ENCODE peak calls at places on chromosomes 4 and X, in ten cellular contexts. One of them, this sample, is unnamed.

GRCh38 chr4:16530688-16531635 is 304.7 kb upstream of the TAPT1 start:
- DNase-seq in stromal cell of bone marrow: peak; percentile 21
- DNase-seq in activated CD8-positive, alpha-beta memory T cell treated with anti-CD3 and anti-CD28 coated beads for 48 hours: no peak
- DNase-seq in right atrium auricular region: no peak
- DNase-seq in non-pigmented ciliary epithelial cell: peak; percentile 27
- DNase-seq in WTC11: no peak
- DNase-seq in NCI-H510A: no peak
- DNase-seq in AG08396: no peak
- DNase-seq in choroid plexus epithelial cell: peak; percentile 67
- DNase-seq in stimulated activated CD4-positive, alpha-beta T cell treated with anti-CD3 and anti-CD28 coated beads, TNF-alpha, amount 100 ng/mL, for 48 hours: no peak
- DNase-seq in this sample: no peak

GRCh38 chr4:121554377-121554776 is 142.4 kb downstream of the ANXA5 start:
- DNase-seq in right atrium auricular region: no peak
- DNase-seq in choroid plexus epithelial cell: no peak
- DNase-seq in AG08396: no peak
- DNase-seq in non-pigmented ciliary epithelial cell: no peak
- DNase-seq in activated CD8-positive, alpha-beta memory T cell treated with anti-CD3 and anti-CD28 coated beads for 48 hours: no peak
- DNase-seq in WTC11: no peak
- DNase-seq in stromal cell of bone marrow: peak; percentile 45
- DNase-seq in NCI-H510A: no peak
- DNase-seq in stimulated activated CD4-positive, alpha-beta T cell treated with anti-CD3 and anti-CD28 coated beads, TNF-alpha, amount 100 ng/mL, for 48 hours: no peak
- DNase-seq in this sample: peak; percentile 28

GRCh38 chrX:97984641-97985040 is 1100.9 kb downstream of the RPA4 start:
- DNase-seq in choroid plexus epithelial cell: no peak
- DNase-seq in AG08396: no peak
- DNase-seq in stromal cell of bone marrow: no peak
- DNase-seq in WTC11: no peak
- DNase-seq in non-pigmented ciliary epithelial cell: no peak
- DNase-seq in activated CD8-positive, alpha-beta memory T cell treated with anti-CD3 and anti-CD28 coated beads for 48 hours: no peak
- DNase-seq in stimulated activated CD4-positive, alpha-beta T cell treated with anti-CD3 and anti-CD28 coated beads, TNF-alpha, amount 100 ng/mL, for 48 hours: no peak
- DNase-seq in right atrium auricular region: no peak
- DNase-seq in NCI-H510A: no peak
- DNase-seq in this sample: no peak

GRCh38 chr4:183444953-183445543 is 612 bp downstream of the CDKN2AIP start:
- DNase-seq in non-pigmented ciliary epithelial cell: no peak
- DNase-seq in choroid plexus epithelial cell: peak; percentile 12
- DNase-seq in AG08396: peak; percentile 61
- DNase-seq in stromal cell of bone marrow: no peak
- DNase-seq in WTC11: peak; percentile 55
- DNase-seq in right atrium auricular region: peak; percentile 60
- DNase-seq in stimulated activated CD4-positive, alpha-beta T cell treated with anti-CD3 and anti-CD28 coated beads, TNF-alpha, amount 100 ng/mL, for 48 hours: peak; percentile 26
- DNase-seq in activated CD8-positive, alpha-beta memory T cell treated with anti-CD3 and anti-CD28 coated beads for 48 hours: no peak
- DNase-seq in NCI-H510A: no peak
- DNase-seq in this sample: no peak

GRCh38 chr4:119041951-119042560 is 93.6 kb upstream of the MYOZ2 start:
- DNase-seq in non-pigmented ciliary epithelial cell: peak; percentile 47
- DNase-seq in NCI-H510A: peak; percentile 7
- DNase-seq in activated CD8-positive, alpha-beta memory T cell treated with anti-CD3 and anti-CD28 coated beads for 48 hours: no peak
- DNase-seq in WTC11: peak; percentile 38
- DNase-seq in right atrium auricular region: peak; percentile 62
- DNase-seq in stromal cell of bone marrow: peak; percentile 70
- DNase-seq in choroid plexus epithelial cell: peak; percentile 92
- DNase-seq in AG08396: peak; percentile 61
- DNase-seq in stimulated activated CD4-positive, alpha-beta T cell treated with anti-CD3 and anti-CD28 coated beads, TNF-alpha, amount 100 ng/mL, for 48 hours: peak; percentile 15
- DNase-seq in this sample: no peak

GRCh38 chrX:10512258-10512657 is 108.1 kb downstream of the MID1 start:
- DNase-seq in stimulated activated CD4-positive, alpha-beta T cell treated with anti-CD3 and anti-CD28 coated beads, TNF-alpha, amount 100 ng/mL, for 48 hours: no peak
- DNase-seq in NCI-H510A: no peak
- DNase-seq in activated CD8-positive, alpha-beta memory T cell treated with anti-CD3 and anti-CD28 coated beads for 48 hours: no peak
- DNase-seq in right atrium auricular region: no peak
- DNase-seq in WTC11: no peak
- DNase-seq in stromal cell of bone marrow: no peak
- DNase-seq in AG08396: no peak
- DNase-seq in non-pigmented ciliary epithelial cell: no peak
- DNase-seq in choroid plexus epithelial cell: peak; percentile 39
- DNase-seq in this sample: no peak

GRCh38 chr4:169199184-169199583 is 71.6 kb downstream of the SH3RF1 start:
- DNase-seq in NCI-H510A: no peak
- DNase-seq in AG08396: no peak
- DNase-seq in non-pigmented ciliary epithelial cell: no peak
- DNase-seq in right atrium auricular region: no peak
- DNase-seq in choroid plexus epithelial cell: no peak
- DNase-seq in stimulated activated CD4-positive, alpha-beta T cell treated with anti-CD3 and anti-CD28 coated beads, TNF-alpha, amount 100 ng/mL, for 48 hours: no peak
- DNase-seq in stromal cell of bone marrow: no peak
- DNase-seq in WTC11: no peak
- DNase-seq in activated CD8-positive, alpha-beta memory T cell treated with anti-CD3 and anti-CD28 coated beads for 48 hours: no peak
- DNase-seq in this sample: no peak

GRCh38 chrX:31589503-31589902 is 517.7 kb upstream of the FTHL17 start:
- DNase-seq in stimulated activated CD4-positive, alpha-beta T cell treated with anti-CD3 and anti-CD28 coated beads, TNF-alpha, amount 100 ng/mL, for 48 hours: no peak
- DNase-seq in AG08396: no peak
- DNase-seq in activated CD8-positive, alpha-beta memory T cell treated with anti-CD3 and anti-CD28 coated beads for 48 hours: no peak
- DNase-seq in stromal cell of bone marrow: no peak
- DNase-seq in WTC11: no peak
- DNase-seq in right atrium auricular region: no peak
- DNase-seq in choroid plexus epithelial cell: no peak
- DNase-seq in non-pigmented ciliary epithelial cell: no peak
- DNase-seq in NCI-H510A: no peak
- DNase-seq in this sample: no peak

GRCh38 chr4:85964298-85964697 is 395.6 kb downstream of the MAPK10 start:
- DNase-seq in choroid plexus epithelial cell: peak; percentile 38
- DNase-seq in WTC11: no peak
- DNase-seq in NCI-H510A: no peak
- DNase-seq in stimulated activated CD4-positive, alpha-beta T cell treated with anti-CD3 and anti-CD28 coated beads, TNF-alpha, amount 100 ng/mL, for 48 hours: no peak
- DNase-seq in non-pigmented ciliary epithelial cell: no peak
- DNase-seq in activated CD8-positive, alpha-beta memory T cell treated with anti-CD3 and anti-CD28 coated beads for 48 hours: no peak
- DNase-seq in stromal cell of bone marrow: no peak
- DNase-seq in AG08396: no peak
- DNase-seq in right atrium auricular region: no peak
- DNase-seq in this sample: no peak

GRCh38 chrX:25925956-25926355 is 212.2 kb upstream of the MAGEB18 start:
- DNase-seq in right atrium auricular region: no peak
- DNase-seq in AG08396: no peak
- DNase-seq in non-pigmented ciliary epithelial cell: no peak
- DNase-seq in activated CD8-positive, alpha-beta memory T cell treated with anti-CD3 and anti-CD28 coated beads for 48 hours: no peak
- DNase-seq in choroid plexus epithelial cell: no peak
- DNase-seq in stimulated activated CD4-positive, alpha-beta T cell treated with anti-CD3 and anti-CD28 coated beads, TNF-alpha, amount 100 ng/mL, for 48 hours: no peak
- DNase-seq in NCI-H510A: no peak
- DNase-seq in stromal cell of bone marrow: no peak
- DNase-seq in WTC11: no peak
- DNase-seq in this sample: no peak

GRCh38 chr4:8849266-8850073 is 22.2 kb downstream of the HMX1 start:
- DNase-seq in activated CD8-positive, alpha-beta memory T cell treated with anti-CD3 and anti-CD28 coated beads for 48 hours: no peak
- DNase-seq in choroid plexus epithelial cell: no peak
- DNase-seq in stromal cell of bone marrow: no peak
- DNase-seq in NCI-H510A: no peak
- DNase-seq in right atrium auricular region: no peak
- DNase-seq in non-pigmented ciliary epithelial cell: no peak
- DNase-seq in AG08396: no peak
- DNase-seq in stimulated activated CD4-positive, alpha-beta T cell treated with anti-CD3 and anti-CD28 coated beads, TNF-alpha, amount 100 ng/mL, for 48 hours: no peak
- DNase-seq in WTC11: no peak
- DNase-seq in this sample: no peak

GRCh38 chr4:146275370-146275769 is 61.0 kb downstream of the REELD1 start:
- DNase-seq in stromal cell of bone marrow: no peak
- DNase-seq in NCI-H510A: no peak
- DNase-seq in choroid plexus epithelial cell: no peak
- DNase-seq in AG08396: no peak
- DNase-seq in activated CD8-positive, alpha-beta memory T cell treated with anti-CD3 and anti-CD28 coated beads for 48 hours: no peak
- DNase-seq in non-pigmented ciliary epithelial cell: no peak
- DNase-seq in WTC11: no peak
- DNase-seq in stimulated activated CD4-positive, alpha-beta T cell treated with anti-CD3 and anti-CD28 coated beads, TNF-alpha, amount 100 ng/mL, for 48 hours: no peak
- DNase-seq in right atrium auricular region: no peak
- DNase-seq in this sample: no peak

GRCh38 chr4:78951862-78952472 is 12.7 kb upstream of the PAQR3 start:
- DNase-seq in right atrium auricular region: no peak
- DNase-seq in stimulated activated CD4-positive, alpha-beta T cell treated with anti-CD3 and anti-CD28 coated beads, TNF-alpha, amount 100 ng/mL, for 48 hours: no peak
- DNase-seq in WTC11: no peak
- DNase-seq in choroid plexus epithelial cell: peak; percentile 68
- DNase-seq in AG08396: peak; percentile 45
- DNase-seq in non-pigmented ciliary epithelial cell: no peak
- DNase-seq in stromal cell of bone marrow: no peak
- DNase-seq in activated CD8-positive, alpha-beta memory T cell treated with anti-CD3 and anti-CD28 coated beads for 48 hours: no peak
- DNase-seq in NCI-H510A: no peak
- DNase-seq in this sample: peak; percentile 11

GRCh38 chr4:75249739-75250138 is 264.5 kb downstream of the RCHY1 start:
- DNase-seq in WTC11: no peak
- DNase-seq in choroid plexus epithelial cell: no peak
- DNase-seq in NCI-H510A: no peak
- DNase-seq in non-pigmented ciliary epithelial cell: no peak
- DNase-seq in right atrium auricular region: no peak
- DNase-seq in activated CD8-positive, alpha-beta memory T cell treated with anti-CD3 and anti-CD28 coated beads for 48 hours: no peak
- DNase-seq in AG08396: no peak
- DNase-seq in stromal cell of bone marrow: no peak
- DNase-seq in stimulated activated CD4-positive, alpha-beta T cell treated with anti-CD3 and anti-CD28 coated beads, TNF-alpha, amount 100 ng/mL, for 48 hours: no peak
- DNase-seq in this sample: no peak

GRCh38 chr4:158411180-158411721 is 110.4 kb upstream of the RXFP1 start:
- DNase-seq in AG08396: no peak
- DNase-seq in choroid plexus epithelial cell: peak; percentile 47
- DNase-seq in stimulated activated CD4-positive, alpha-beta T cell treated with anti-CD3 and anti-CD28 coated beads, TNF-alpha, amount 100 ng/mL, for 48 hours: no peak
- DNase-seq in stromal cell of bone marrow: no peak
- DNase-seq in right atrium auricular region: no peak
- DNase-seq in non-pigmented ciliary epithelial cell: no peak
- DNase-seq in activated CD8-positive, alpha-beta memory T cell treated with anti-CD3 and anti-CD28 coated beads for 48 hours: no peak
- DNase-seq in WTC11: no peak
- DNase-seq in NCI-H510A: no peak
- DNase-seq in this sample: no peak

GRCh38 chr4:18934197-18934596 is 912.6 kb upstream of the LCORL start:
- DNase-seq in NCI-H510A: no peak
- DNase-seq in WTC11: no peak
- DNase-seq in non-pigmented ciliary epithelial cell: no peak
- DNase-seq in activated CD8-positive, alpha-beta memory T cell treated with anti-CD3 and anti-CD28 coated beads for 48 hours: no peak
- DNase-seq in AG08396: no peak
- DNase-seq in stimulated activated CD4-positive, alpha-beta T cell treated with anti-CD3 and anti-CD28 coated beads, TNF-alpha, amount 100 ng/mL, for 48 hours: no peak
- DNase-seq in choroid plexus epithelial cell: peak; percentile 8
- DNase-seq in right atrium auricular region: no peak
- DNase-seq in stromal cell of bone marrow: no peak
- DNase-seq in this sample: no peak

GRCh38 chr4:169428376-169428775 is 157.6 kb upstream of the SH3RF1 start:
- DNase-seq in activated CD8-positive, alpha-beta memory T cell treated with anti-CD3 and anti-CD28 coated beads for 48 hours: no peak
- DNase-seq in non-pigmented ciliary epithelial cell: no peak
- DNase-seq in stromal cell of bone marrow: no peak
- DNase-seq in stimulated activated CD4-positive, alpha-beta T cell treated with anti-CD3 and anti-CD28 coated beads, TNF-alpha, amount 100 ng/mL, for 48 hours: no peak
- DNase-seq in NCI-H510A: no peak
- DNase-seq in AG08396: no peak
- DNase-seq in choroid plexus epithelial cell: peak; percentile 19
- DNase-seq in WTC11: no peak
- DNase-seq in right atrium auricular region: no peak
- DNase-seq in this sample: no peak

GRCh38 chr4:92535599-92535998 is 231.8 kb downstream of the GRID2 start:
- DNase-seq in AG08396: no peak
- DNase-seq in NCI-H510A: no peak
- DNase-seq in choroid plexus epithelial cell: no peak
- DNase-seq in non-pigmented ciliary epithelial cell: no peak
- DNase-seq in stimulated activated CD4-positive, alpha-beta T cell treated with anti-CD3 and anti-CD28 coated beads, TNF-alpha, amount 100 ng/mL, for 48 hours: no peak
- DNase-seq in stromal cell of bone marrow: no peak
- DNase-seq in activated CD8-positive, alpha-beta memory T cell treated with anti-CD3 and anti-CD28 coated beads for 48 hours: no peak
- DNase-seq in right atrium auricular region: no peak
- DNase-seq in WTC11: no peak
- DNase-seq in this sample: no peak

GRCh38 chrX:47166126-47166525 is 21.1 kb downstream of the RBM10 start:
- DNase-seq in non-pigmented ciliary epithelial cell: no peak
- DNase-seq in stromal cell of bone marrow: no peak
- DNase-seq in stimulated activated CD4-positive, alpha-beta T cell treated with anti-CD3 and anti-CD28 coated beads, TNF-alpha, amount 100 ng/mL, for 48 hours: no peak
- DNase-seq in right atrium auricular region: no peak
- DNase-seq in choroid plexus epithelial cell: peak; percentile 71
- DNase-seq in activated CD8-positive, alpha-beta memory T cell treated with anti-CD3 and anti-CD28 coated beads for 48 hours: no peak
- DNase-seq in AG08396: no peak
- DNase-seq in WTC11: no peak
- DNase-seq in NCI-H510A: no peak
- DNase-seq in this sample: no peak

GRCh38 chr4:25925486-25926201 is 11.6 kb downstream of the SMIM20 start:
- DNase-seq in WTC11: peak; percentile 57
- DNase-seq in NCI-H510A: no peak
- DNase-seq in right atrium auricular region: no peak
- DNase-seq in stimulated activated CD4-positive, alpha-beta T cell treated with anti-CD3 and anti-CD28 coated beads, TNF-alpha, amount 100 ng/mL, for 48 hours: no peak
- DNase-seq in AG08396: peak; percentile 67
- DNase-seq in choroid plexus epithelial cell: peak; percentile 78
- DNase-seq in non-pigmented ciliary epithelial cell: no peak
- DNase-seq in activated CD8-positive, alpha-beta memory T cell treated with anti-CD3 and anti-CD28 coated beads for 48 hours: no peak
- DNase-seq in stromal cell of bone marrow: no peak
- DNase-seq in this sample: no peak

GRCh38 chr4:126702747-126703146 is 930.0 kb upstream of the INTU start:
- DNase-seq in stimulated activated CD4-positive, alpha-beta T cell treated with anti-CD3 and anti-CD28 coated beads, TNF-alpha, amount 100 ng/mL, for 48 hours: no peak
- DNase-seq in right atrium auricular region: no peak
- DNase-seq in choroid plexus epithelial cell: no peak
- DNase-seq in WTC11: no peak
- DNase-seq in non-pigmented ciliary epithelial cell: no peak
- DNase-seq in activated CD8-positive, alpha-beta memory T cell treated with anti-CD3 and anti-CD28 coated beads for 48 hours: no peak
- DNase-seq in NCI-H510A: no peak
- DNase-seq in stromal cell of bone marrow: no peak
- DNase-seq in AG08396: no peak
- DNase-seq in this sample: no peak

GRCh38 chr4:52299120-52299519 is 248.0 kb downstream of the SPATA18 start:
- DNase-seq in AG08396: no peak
- DNase-seq in NCI-H510A: no peak
- DNase-seq in non-pigmented ciliary epithelial cell: no peak
- DNase-seq in WTC11: no peak
- DNase-seq in right atrium auricular region: no peak
- DNase-seq in stimulated activated CD4-positive, alpha-beta T cell treated with anti-CD3 and anti-CD28 coated beads, TNF-alpha, amount 100 ng/mL, for 48 hours: no peak
- DNase-seq in activated CD8-positive, alpha-beta memory T cell treated with anti-CD3 and anti-CD28 coated beads for 48 hours: no peak
- DNase-seq in choroid plexus epithelial cell: no peak
- DNase-seq in stromal cell of bone marrow: no peak
- DNase-seq in this sample: no peak

GRCh38 chr4:8297141-8297601 is 27.6 kb downstream of the HTRA3 start:
- DNase-seq in stromal cell of bone marrow: no peak
- DNase-seq in stimulated activated CD4-positive, alpha-beta T cell treated with anti-CD3 and anti-CD28 coated beads, TNF-alpha, amount 100 ng/mL, for 48 hours: no peak
- DNase-seq in right atrium auricular region: no peak
- DNase-seq in non-pigmented ciliary epithelial cell: no peak
- DNase-seq in activated CD8-positive, alpha-beta memory T cell treated with anti-CD3 and anti-CD28 coated beads for 48 hours: no peak
- DNase-seq in WTC11: peak; percentile 3
- DNase-seq in choroid plexus epithelial cell: no peak
- DNase-seq in NCI-H510A: no peak
- DNase-seq in AG08396: no peak
- DNase-seq in this sample: no peak

GRCh38 chr4:30586850-30587249 is 133.3 kb upstream of the PCDH7 start:
- DNase-seq in NCI-H510A: no peak
- DNase-seq in activated CD8-positive, alpha-beta memory T cell treated with anti-CD3 and anti-CD28 coated beads for 48 hours: no peak
- DNase-seq in WTC11: no peak
- DNase-seq in AG08396: no peak
- DNase-seq in non-pigmented ciliary epithelial cell: no peak
- DNase-seq in right atrium auricular region: no peak
- DNase-seq in stromal cell of bone marrow: no peak
- DNase-seq in choroid plexus epithelial cell: no peak
- DNase-seq in stimulated activated CD4-positive, alpha-beta T cell treated with anti-CD3 and anti-CD28 coated beads, TNF-alpha, amount 100 ng/mL, for 48 hours: no peak
- DNase-seq in this sample: no peak

GRCh38 chr4:56575820-56576429 is 70.3 kb downstream of the ARL9 start:
- DNase-seq in activated CD8-positive, alpha-beta memory T cell treated with anti-CD3 and anti-CD28 coated beads for 48 hours: no peak
- DNase-seq in choroid plexus epithelial cell: peak; percentile 82
- DNase-seq in non-pigmented ciliary epithelial cell: no peak
- DNase-seq in stimulated activated CD4-positive, alpha-beta T cell treated with anti-CD3 and anti-CD28 coated beads, TNF-alpha, amount 100 ng/mL, for 48 hours: no peak
- DNase-seq in NCI-H510A: no peak
- DNase-seq in right atrium auricular region: no peak
- DNase-seq in AG08396: peak; percentile 46
- DNase-seq in WTC11: no peak
- DNase-seq in stromal cell of bone marrow: peak; percentile 33
- DNase-seq in this sample: peak; percentile 12